ENCODE peak calls at places on chromosomes 7 and 10, in five cellular contexts. X is K562, U is tibial nerve, E is upper lobe of left lung, J is HCT116. C is an unnamed sample.

GRCh38 chr7:133053321-133053891 is 28.5 kb downstream of the CHCHD3 start:
- DNase-seq in X (no peak), U (no peak), E (no peak), J (no peak), C (no peak)

GRCh38 chr10:20817646-20818045 is 79.5 kb downstream of the NEBL start:
- DNase-seq in X (no peak), U (no peak), E (no peak), J (no peak), C (no peak)

GRCh38 chr7:4168556-4168955 is 513.5 kb upstream of the FOXK1 start:
- DNase-seq in X (no peak), U (no peak), E (no peak), J (no peak), C (no peak)

GRCh38 chr7:55537458-55537825 is 34.9 kb downstream of the VOPP1 start:
- DNase-seq in X (no peak), U (no peak), E (no peak), J (no peak), C (no peak)

GRCh38 chr10:14723052-14723689 is 51.5 kb downstream of the FAM107B start:
- DNase-seq in X (no peak), U (no peak), E (no peak), J (no peak), C (no peak)

GRCh38 chr10:106473129-106473528 is 691.4 kb downstream of the SORCS1 start:
- DNase-seq in X (no peak), U (no peak), E (no peak), J (no peak), C (no peak)

GRCh38 chr10:125011926-125012705 is 70.2 kb downstream of the ZRANB1 start:
- DNase-seq in X (no peak), U (no peak), E (no peak), J (no peak), C (no peak)

GRCh38 chr10:63780075-63780474 is 258.9 kb downstream of the REEP3 start:
- DNase-seq in X (no peak), U (no peak), E (no peak), J (no peak), C (no peak)

GRCh38 chr10:65234261-65234660 is 1691.6 kb upstream of the LRRTM3 start:
- DNase-seq in X (no peak), U (no peak), E (no peak), J (no peak), C (no peak)

GRCh38 chr10:110496553-110497437 is 912 bp upstream of the DUSP5 start:
- DNase-seq in X (no peak), U (no peak), E (no peak), J (no peak), C (no peak)
- H3K4me1 ChIP-seq in X (peaks cover 36% of the 10 kb centered on the region), U (peaks cover 55% of the 10 kb centered on the region), E (peaks cover 29% of the 10 kb centered on the region), J (peaks cover 65% of the 10 kb centered on the region), C (peaks cover 12% of the 10 kb centered on the region)

GRCh38 chr7:137772748-137773147 is 74.0 kb downstream of the DGKI start:
- DNase-seq in X (no peak), U (no peak), E (no peak), J (no peak), C (no peak)
- H3K27ac ChIP-seq in X (no peak overlapping the region), U (no peak overlapping the region), E (no peak overlapping the region), J (no peak overlapping the region), C (no peak overlapping the region)

GRCh38 chr10:95273393-95274312 is 17.1 kb downstream of the PDLIM1 start:
- DNase-seq in X (no peak), U (no peak), E (peak; percentile 52), J (no peak), C (no peak)
- H3K4me3 ChIP-seq in X (no peak overlapping the region), U (no peak overlapping the region), E (no peak overlapping the region), J (no peak overlapping the region), C (no peak overlapping the region)

DNA sequence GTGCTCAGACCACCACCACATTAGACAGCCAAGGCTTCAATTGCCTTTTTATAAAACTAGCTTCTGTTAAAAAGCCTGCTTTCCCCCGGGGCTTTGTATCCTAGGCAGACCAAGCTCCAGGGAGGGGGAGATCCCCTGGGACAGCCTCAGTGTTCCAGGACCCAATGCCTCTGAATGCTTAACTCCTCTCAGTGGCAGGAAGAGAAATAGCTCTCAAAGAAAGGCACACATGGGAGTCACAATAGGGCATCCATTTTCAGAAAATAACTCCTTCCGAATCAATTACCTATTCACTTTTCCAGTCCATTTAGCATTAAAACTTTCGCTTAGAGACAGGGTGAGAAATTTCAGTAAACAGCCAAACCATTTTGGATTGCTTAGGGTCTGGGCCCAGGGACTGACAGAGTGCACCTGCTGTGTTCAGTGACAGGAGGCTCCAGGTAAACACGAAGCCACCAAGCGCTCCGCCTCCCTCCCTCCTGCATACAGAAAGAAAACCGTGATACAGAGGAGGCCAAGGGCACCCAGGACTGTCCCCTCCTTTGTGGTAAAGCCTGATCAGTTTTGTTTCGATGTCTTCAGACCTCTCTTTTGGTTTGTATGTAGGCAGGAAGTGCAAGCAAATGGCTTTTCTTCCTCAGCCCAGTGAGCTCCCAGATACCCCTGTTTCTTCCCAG is 599.7 kb downstream of the KCNMA1 start:
- DNase-seq in X (no peak), U (no peak), E (no peak), J (no peak), C (no peak)
- H3K4me1 ChIP-seq in X (no peaks in the 10 kb centered on the region), U (peaks cover 11% of the 10 kb centered on the region), E (peaks cover 6% of the 10 kb centered on the region), J (no peaks in the 10 kb centered on the region), C (peaks cover 3% of the 10 kb centered on the region)

C was measured in iPS DF 6.9.